ENCODE peak calls at places on chromosomes 3 and 15, in seven cellular contexts. P, F, Z, Q, B, E and W are unnamed samples.

GRCh38 chr3:12194669-12195161 is 36.0 kb upstream of the TIMP4 start:
- DNase-seq in Z (peak; percentile 58), P (no peak), B (peak; percentile 78), F (no peak), E (no peak), Q (no peak), W (no peak)

GRCh38 chr3:11588338-11588737 is 55.4 kb downstream of the VGLL4 start:
- DNase-seq in Z (no peak), E (no peak), P (no peak), Q (no peak), F (no peak), B (no peak), W (no peak)

GRCh38 chr3:98812851-98813374 is 49.8 kb downstream of the ST3GAL6 start:
- DNase-seq in F (peak; percentile 51), E (no peak), P (peak; percentile 58), Z (peak; percentile 60), Q (no peak), B (no peak), W (peak; percentile 32)

GRCh38 chr15:82641129-82641798 is 5.9 kb downstream of the CPEB1 start:
- DNase-seq in P (no peak), E (no peak), Q (no peak), Z (no peak), B (no peak), F (no peak), W (no peak)

GRCh38 chr15:34185666-34186065 is 24.2 kb downstream of the KATNBL1 start:
- DNase-seq in F (no peak), P (no peak), Z (no peak), Q (no peak), E (no peak), B (no peak), W (no peak)

GRCh38 chr3:99920530-99921376 is 103.1 kb downstream of the CMSS1 start:
- DNase-seq in B (no peak), Z (peak; percentile 60), F (peak; percentile 36), P (no peak), Q (no peak), E (no peak), W (peak; percentile 61)

GRCh38 chr3:138114988-138115971 is at the start of gene DZIP1L:
- DNase-seq in Z (peak; percentile 91), E (peak; percentile 10), B (peak; percentile 46), F (peak; percentile 27), Q (no peak), P (peak; percentile 66), W (peak; percentile 42)

GRCh38 chr15:40282870-40283614 is at the start of gene ANKRD63:
- DNase-seq in B (peak; percentile 57), Q (peak; percentile 27), F (no peak), Z (peak; percentile 60), E (peak; percentile 29), P (no peak), W (no peak)

GRCh38 chr3:109559389-109559788 is 222.0 kb upstream of the DPPA4 start:
- DNase-seq in Z (no peak), Q (no peak), B (no peak), P (no peak), E (no peak), F (peak; percentile 73), W (no peak)

GRCh38 chr3:45583021-45583851 is 11.3 kb upstream of the LIMD1 start:
- DNase-seq in B (peak; percentile 85), Q (no peak), E (no peak), Z (no peak), F (peak; percentile 98), P (peak; percentile 54), W (peak; percentile 31)

GRCh38 chr3:56917740-56918568 is 116.2 kb upstream of the ARHGEF3 start:
- DNase-seq in B (peak; percentile 93), E (peak; percentile 80), Z (no peak), P (no peak), F (no peak), Q (no peak), W (no peak)

GRCh38 chr3:9820944-9821343 is 10.9 kb downstream of the TTLL3 start:
- DNase-seq in Q (no peak), E (no peak), B (peak; percentile 22), F (no peak), Z (peak; percentile 31), P (no peak), W (no peak)

GRCh38 chr15:73633991-73634495 is 854 bp upstream of the NPTN start:
- DNase-seq in B (no peak), Q (no peak), P (no peak), Z (peak; percentile 97), E (no peak), F (no peak), W (no peak)

GRCh38 chr15:97968380-97968779 is 7.9 kb downstream of the ARRDC4 start:
- DNase-seq in F (no peak), Q (no peak), Z (peak; percentile 84), P (no peak), E (no peak), B (no peak), W (no peak)

GRCh38 chr3:29764059-29764458 is 483.2 kb downstream of the RBMS3 start:
- DNase-seq in B (no peak), Z (peak; percentile 85), P (peak; percentile 27), F (no peak), E (no peak), Q (no peak), W (no peak)

GRCh38 chr3:116341916-116342315 is 103.4 kb downstream of the LSAMP start:
- DNase-seq in B (no peak), F (no peak), P (no peak), E (no peak), Z (no peak), Q (no peak), W (no peak)

GRCh38 chr3:196947136-196947859 is 5.0 kb upstream of the NCBP2 start:
- DNase-seq in Z (peak; percentile 39), E (no peak), F (no peak), B (no peak), P (no peak), Q (no peak), W (no peak)

GRCh38 chr3:71658131-71658530 is 67.1 kb downstream of the EIF4E3 start:
- DNase-seq in F (no peak), P (peak; percentile 62), E (no peak), Q (no peak), Z (peak; percentile 9), B (no peak), W (peak; percentile 81)

GRCh38 chr3:133384331-133385027 is 15.4 kb upstream of the BFSP2 start:
- DNase-seq in Z (peak; percentile 56), E (peak; percentile 12), P (peak; percentile 78), Q (no peak), B (peak; percentile 89), F (peak; percentile 53), W (peak; percentile 82)

GRCh38 chr3:13280856-13281656 is 139.1 kb downstream of the NUP210 start:
- DNase-seq in P (no peak), B (no peak), F (no peak), E (no peak), Q (no peak), Z (no peak), W (no peak)

GRCh38 chr15:92407343-92407742 is 13.7 kb downstream of the ST8SIA2 start:
- DNase-seq in E (no peak), F (no peak), Q (no peak), Z (no peak), P (no peak), B (no peak), W (no peak)